ENCODE peak calls at places on chromosome 21, in nine cellular contexts. Q, Y, R, T, L, B, Z, C and S are unnamed samples.

GRCh38 chr21:42439284-42440186 is 35.8 kb downstream of the UBASH3A start:
- DNase-seq in T (no peak), C (no peak), Q (no peak), B (no peak), L (no peak), Y (no peak), R (no peak), Z (no peak), S (no peak)

GRCh38 chr21:15130751-15131150 is 66.0 kb upstream of the NRIP1 start:
- DNase-seq in R (no peak), B (no peak), Y (no peak), T (no peak), Z (no peak), C (no peak), Q (no peak), L (no peak), S (no peak)

GRCh38 chr21:35226302-35226701 is 177.2 kb upstream of the RUNX1 start:
- DNase-seq in C (peak), Q (no peak), Z (no peak), B (no peak), R (no peak), T (no peak), L (peak), Y (no peak), S (no peak)

GRCh38 chr21:42864812-42865211 is 14.5 kb downstream of the WDR4 start:
- DNase-seq in B (no peak), Q (no peak), R (no peak), C (no peak), Z (peak), Y (no peak), L (no peak), T (no peak), S (peak)

GRCh38 chr21:43611598-43612369 is 47.5 kb downstream of the HSF2BP start:
- DNase-seq in B (no peak), C (peak), Y (no peak), Q (peak), Z (peak), L (peak), R (peak), T (no peak), S (peak)

GRCh38 chr21:27513016-27513415 is 546.1 kb upstream of the ADAMTS5 start:
- DNase-seq in Z (no peak), Y (no peak), T (no peak), B (no peak), L (no peak), R (no peak), Q (no peak), C (no peak), S (no peak)

GRCh38 chr21:36699026-36699545 is at the start of gene SIM2:
- DNase-seq in R (peak), C (peak), Z (no peak), T (peak), B (no peak), L (peak), Q (no peak), Y (no peak), S (peak)

GRCh38 chr21:36510911-36511310 is 31.0 kb upstream of the CLDN14 start:
- DNase-seq in Y (no peak), C (no peak), Q (no peak), Z (no peak), T (no peak), B (no peak), L (no peak), R (no peak), S (no peak)

GRCh38 chr21:42561742-42562141 is 48.1 kb downstream of the SLC37A1 start:
- DNase-seq in Y (no peak), R (peak), Q (peak), B (no peak), L (no peak), T (no peak), C (no peak), Z (no peak), S (peak)

GRCh38 chr21:44051462-44051941 is 39.4 kb downstream of the TRAPPC10 start:
- DNase-seq in T (no peak), C (no peak), Y (no peak), Q (peak), L (no peak), Z (peak), B (no peak), R (no peak), S (no peak)

GRCh38 chr21:25421327-25422028 is 185.8 kb downstream of the MRPL39 start:
- DNase-seq in Q (no peak), R (peak), Z (no peak), L (peak), Y (peak), C (peak), B (no peak), T (peak), S (peak)

GRCh38 chr21:27817061-27817460 is 850.2 kb upstream of the ADAMTS5 start:
- DNase-seq in T (no peak), R (no peak), C (no peak), L (no peak), Y (no peak), B (no peak), Z (no peak), Q (no peak), S (no peak)